ENCODE peak calls at places on chromosomes 4 and X, in nine cellular contexts. One of them, this sample, is unnamed.

GRCh38 chrX:101658661-101659477 is 781 bp downstream of the ARMCX2 start:
- DNase-seq in ELF-1: peak; percentile 82
- DNase-seq in body of pancreas: peak; percentile 70
- DNase-seq in hepatocyte: peak; percentile 75
- DNase-seq in D341Med: no peak
- DNase-seq in natural killer cell: no peak
- DNase-seq in midbrain: peak; percentile 50
- DNase-seq in CD4-positive, CD25-positive, alpha-beta regulatory T cell: peak; percentile 24
- DNase-seq in fibroblast of lung: peak; percentile 40
- DNase-seq in this sample: peak; percentile 85

GRCh38 chrX:46407753-46408130 is 137.5 kb downstream of the ZNF674 start:
- DNase-seq in midbrain: no peak
- DNase-seq in body of pancreas: no peak
- DNase-seq in D341Med: no peak
- DNase-seq in hepatocyte: no peak
- DNase-seq in CD4-positive, CD25-positive, alpha-beta regulatory T cell: no peak
- DNase-seq in natural killer cell: no peak
- DNase-seq in fibroblast of lung: peak; percentile 7
- DNase-seq in ELF-1: no peak
- DNase-seq in this sample: no peak

GRCh38 chr4:156676116-156676851 is 295.3 kb downstream of the PDGFC start:
- DNase-seq in midbrain: no peak
- DNase-seq in body of pancreas: no peak
- DNase-seq in CD4-positive, CD25-positive, alpha-beta regulatory T cell: no peak
- DNase-seq in D341Med: no peak
- DNase-seq in fibroblast of lung: no peak
- DNase-seq in hepatocyte: no peak
- DNase-seq in ELF-1: no peak
- DNase-seq in natural killer cell: no peak
- DNase-seq in this sample: no peak

GRCh38 chr4:122003335-122003734 is 51.5 kb upstream of the TRPC3 start:
- DNase-seq in ELF-1: peak; percentile 40
- DNase-seq in natural killer cell: no peak
- DNase-seq in body of pancreas: no peak
- DNase-seq in D341Med: peak; percentile 52
- DNase-seq in hepatocyte: peak; percentile 59
- DNase-seq in fibroblast of lung: no peak
- DNase-seq in CD4-positive, CD25-positive, alpha-beta regulatory T cell: no peak
- DNase-seq in midbrain: peak; percentile 7
- DNase-seq in this sample: peak; percentile 43

GRCh38 chrX:104419211-104419610 is 146.8 kb upstream of the IL1RAPL2 start:
- DNase-seq in hepatocyte: peak; percentile 11
- DNase-seq in D341Med: no peak
- DNase-seq in body of pancreas: no peak
- DNase-seq in fibroblast of lung: no peak
- DNase-seq in natural killer cell: no peak
- DNase-seq in CD4-positive, CD25-positive, alpha-beta regulatory T cell: no peak
- DNase-seq in midbrain: no peak
- DNase-seq in ELF-1: no peak
- DNase-seq in this sample: no peak

GRCh38 chr4:84503495-84504437 is 4.7 kb upstream of the NKX6-1 start:
- DNase-seq in body of pancreas: no peak
- DNase-seq in hepatocyte: peak; percentile 87
- DNase-seq in ELF-1: peak; percentile 73
- DNase-seq in D341Med: peak; percentile 71
- DNase-seq in CD4-positive, CD25-positive, alpha-beta regulatory T cell: no peak
- DNase-seq in fibroblast of lung: peak; percentile 77
- DNase-seq in midbrain: peak; percentile 79
- DNase-seq in natural killer cell: no peak
- DNase-seq in this sample: peak; percentile 72

GRCh38 chrX:68254738-68255645 is 178.3 kb downstream of the OPHN1 start:
- DNase-seq in fibroblast of lung: no peak
- DNase-seq in CD4-positive, CD25-positive, alpha-beta regulatory T cell: no peak
- DNase-seq in D341Med: no peak
- DNase-seq in midbrain: no peak
- DNase-seq in natural killer cell: no peak
- DNase-seq in body of pancreas: no peak
- DNase-seq in hepatocyte: no peak
- DNase-seq in ELF-1: no peak
- DNase-seq in this sample: no peak

GRCh38 chrX:119343856-119344255 is 55.3 kb upstream of the SLC25A43 start:
- DNase-seq in natural killer cell: no peak
- DNase-seq in body of pancreas: no peak
- DNase-seq in D341Med: no peak
- DNase-seq in hepatocyte: peak; percentile 18
- DNase-seq in fibroblast of lung: no peak
- DNase-seq in midbrain: no peak
- DNase-seq in ELF-1: no peak
- DNase-seq in CD4-positive, CD25-positive, alpha-beta regulatory T cell: no peak
- DNase-seq in this sample: no peak

GRCh38 chr4:74793757-74794340 is 474 bp downstream of the BTC start:
- DNase-seq in fibroblast of lung: peak; percentile 35
- DNase-seq in midbrain: no peak
- DNase-seq in hepatocyte: peak; percentile 69
- DNase-seq in CD4-positive, CD25-positive, alpha-beta regulatory T cell: no peak
- DNase-seq in ELF-1: peak; percentile 62
- DNase-seq in body of pancreas: peak; percentile 87
- DNase-seq in D341Med: peak; percentile 84
- DNase-seq in natural killer cell: no peak
- DNase-seq in this sample: peak; percentile 80

GRCh38 chrX:42229533-42229932 is 306.2 kb upstream of the CASK start:
- DNase-seq in natural killer cell: no peak
- DNase-seq in body of pancreas: no peak
- DNase-seq in D341Med: no peak
- DNase-seq in ELF-1: no peak
- DNase-seq in midbrain: no peak
- DNase-seq in hepatocyte: no peak
- DNase-seq in fibroblast of lung: no peak
- DNase-seq in CD4-positive, CD25-positive, alpha-beta regulatory T cell: no peak
- DNase-seq in this sample: peak; percentile 35

GRCh38 chrX:12319012-12319519 is 180.8 kb downstream of the FRMPD4 start:
- DNase-seq in fibroblast of lung: no peak
- DNase-seq in natural killer cell: no peak
- DNase-seq in midbrain: peak; percentile 22
- DNase-seq in D341Med: no peak
- DNase-seq in hepatocyte: no peak
- DNase-seq in CD4-positive, CD25-positive, alpha-beta regulatory T cell: no peak
- DNase-seq in ELF-1: no peak
- DNase-seq in body of pancreas: no peak
- DNase-seq in this sample: no peak

GRCh38 chrX:118536687-118537461 is 41.3 kb downstream of the DOCK11 start:
- DNase-seq in midbrain: peak; percentile 27
- DNase-seq in fibroblast of lung: peak; percentile 35
- DNase-seq in CD4-positive, CD25-positive, alpha-beta regulatory T cell: peak; percentile 62
- DNase-seq in D341Med: no peak
- DNase-seq in ELF-1: peak; percentile 33
- DNase-seq in natural killer cell: peak; percentile 29
- DNase-seq in hepatocyte: no peak
- DNase-seq in body of pancreas: no peak
- DNase-seq in this sample: peak; percentile 44

GRCh38 chr4:143253156-143253555 is 68.4 kb downstream of the USP38 start:
- DNase-seq in ELF-1: no peak
- DNase-seq in midbrain: no peak
- DNase-seq in body of pancreas: no peak
- DNase-seq in CD4-positive, CD25-positive, alpha-beta regulatory T cell: no peak
- DNase-seq in fibroblast of lung: no peak
- DNase-seq in hepatocyte: no peak
- DNase-seq in D341Med: no peak
- DNase-seq in natural killer cell: no peak
- DNase-seq in this sample: no peak

This sample was measured in H7.